ENCODE peak calls at places on chromosomes 16 and 17, in four cellular contexts. T is tibial nerve, M is foreskin fibroblast, R is IMR-90. Y is an unnamed sample.

GRCh38 chr17:72150632-72151460 is 30.0 kb downstream of the SOX9 start:
- DNase-seq in R (no peak), M (no peak), T (no peak), Y (no peak)

GRCh38 chr17:40303009-40303657 is 5.8 kb upstream of the RARA start:
- DNase-seq in M (peak), T (no peak), R (peak), Y (no peak)

GRCh38 chr16:57314161-57314785 is 29.8 kb upstream of the PLLP start:
- DNase-seq in T (no peak), M (no peak), R (no peak), Y (no peak)

GRCh38 chr17:71084219-71084618 is 914.9 kb downstream of the KCNJ2 start:
- DNase-seq in T (no peak), M (no peak), R (peak), Y (no peak)

GRCh38 chr17:9414471-9414870 is 161.1 kb downstream of the STX8 start:
- DNase-seq in R (no peak), T (no peak), M (no peak), Y (peak)

GRCh38 chr16:69720822-69721430 is 5.4 kb downstream of the NQO1 start:
- DNase-seq in M (no peak), R (no peak), T (no peak), Y (no peak)

GRCh38 chr17:28381141-28381825 is 9.8 kb downstream of the SARM1 start:
- DNase-seq in M (no peak), T (no peak), R (no peak), Y (no peak)

GRCh38 chr16:12199524-12199923 is 223.0 kb downstream of the SNX29 start:
- DNase-seq in M (no peak), T (no peak), R (no peak), Y (no peak)

GRCh38 chr17:6327007-6327406 is 107.9 kb downstream of the AIPL1 start:
- DNase-seq in T (no peak), R (no peak), M (no peak), Y (no peak)

GRCh38 chr17:77325826-77326581 is 185.2 kb downstream of the SEC14L1 start:
- DNase-seq in R (no peak), T (peak), M (no peak), Y (no peak)

GRCh38 chr16:27161398-27161797 is 41.9 kb upstream of the KDM8 start:
- DNase-seq in T (no peak), M (no peak), R (no peak), Y (no peak)

GRCh38 chr16:15874745-15875314 is 13.6 kb downstream of the CEP20 start:
- DNase-seq in M (peak), T (peak), R (peak), Y (no peak)

GRCh38 chr17:80264048-80264792 is 3.6 kb downstream of the RNF213 start:
- DNase-seq in R (no peak), T (no peak), M (no peak), Y (no peak)

GRCh38 chr17:5027299-5027698 is 7.9 kb downstream of the SLC52A1 start:
- DNase-seq in T (no peak), R (no peak), M (no peak), Y (no peak)

GRCh38 chr17:69579961-69580677 is 165.6 kb downstream of the MAP2K6 start:
- DNase-seq in R (no peak), T (no peak), M (no peak), Y (no peak)

GRCh38 chr17:35056013-35056412 is 7.5 kb downstream of the RFFL start:
- DNase-seq in M (no peak), T (no peak), R (no peak), Y (no peak)

GRCh38 chr16:17397499-17397891 is 73.3 kb downstream of the XYLT1 start:
- DNase-seq in T (no peak), M (peak), R (peak), Y (no peak)

GRCh38 chr17:41660221-41660711 is 28.4 kb upstream of the EIF1 start:
- DNase-seq in T (no peak), M (no peak), R (no peak), Y (no peak)

GRCh38 chr16:1403036-1403435 is 11.5 kb downstream of the UNKL start:
- DNase-seq in M (no peak), T (no peak), R (no peak), Y (no peak)

GRCh38 chr16:10202650-10203049 is 20.4 kb upstream of the GRIN2A start:
- DNase-seq in R (no peak), T (no peak), M (no peak), Y (no peak)

GRCh38 chr17:7885357-7886226 is 3.0 kb upstream of the CHD3 start:
- DNase-seq in M (no peak), R (peak), T (no peak), Y (no peak)

GRCh38 chr16:27199747-27200146 is 3.6 kb upstream of the KDM8 start:
- DNase-seq in R (no peak), M (no peak), T (no peak), Y (peak)

GRCh38 chr16:46426336-46426735 is 194.8 kb downstream of the SHCBP1 start:
- DNase-seq in M (no peak), R (no peak), T (no peak), Y (no peak)

GRCh38 chr16:5634781-5635180 is 537.2 kb upstream of the EEF2KMT start:
- DNase-seq in R (no peak), M (no peak), T (no peak), Y (no peak)

GRCh38 chr16:53821957-53822625 is 118.1 kb downstream of the FTO start:
- DNase-seq in T (no peak), M (peak), R (peak), Y (no peak)

GRCh38 chr16:15576960-15577958 is 65.7 kb downstream of the MARF1 start:
- DNase-seq in R (no peak), M (no peak), T (no peak), Y (no peak)

GRCh38 chr17:75783803-75784472 is 668 bp upstream of the UNK start:
- DNase-seq in R (no peak), M (no peak), T (no peak), Y (no peak)

GRCh38 chr16:13038591-13038990 is 137.2 kb downstream of the SHISA9 start:
- DNase-seq in T (no peak), R (no peak), M (no peak), Y (no peak)

GRCh38 chr16:12119562-12119961 is 143.0 kb downstream of the SNX29 start:
- DNase-seq in R (peak), T (no peak), M (no peak), Y (no peak)

GRCh38 chr17:4205917-4206316 is 57.9 kb downstream of the ANKFY1 start:
- DNase-seq in R (no peak), M (no peak), T (no peak), Y (no peak)

GRCh38 chr16:81313731-81314602 is 795 bp upstream of the GAN start:
- DNase-seq in M (no peak), T (no peak), R (no peak), Y (no peak)

GRCh38 chr16:24612656-24613055 is 73.3 kb downstream of the RBBP6 start:
- DNase-seq in T (no peak), M (no peak), R (no peak), Y (no peak)

GRCh38 chr16:51119576-51120288 is 31.3 kb downstream of the SALL1 start:
- DNase-seq in R (peak), T (no peak), M (peak), Y (no peak)

GRCh38 chr16:88649924-88650748 is 717 bp downstream of the CYBA start:
- DNase-seq in M (peak), R (peak), T (no peak), Y (no peak)

GRCh38 chr17:31605761-31606160 is 214.3 kb downstream of the RAB11FIP4 start:
- DNase-seq in M (no peak), T (no peak), R (no peak), Y (no peak)

GRCh38 chr17:9522074-9522473 is 53.5 kb downstream of the STX8 start:
- DNase-seq in R (peak), M (peak), T (no peak), Y (no peak)

GRCh38 chr17:60473788-60474187 is 51.5 kb downstream of the CHCT1 start:
- DNase-seq in R (peak), T (no peak), M (peak), Y (no peak)

GRCh38 chr16:67244387-67245188 is 2.7 kb downstream of the FHOD1 start:
- DNase-seq in R (peak), M (peak), T (no peak), Y (peak)

GRCh38 chr16:57019746-57020145 is 30.4 kb downstream of the NLRC5 start:
- DNase-seq in R (no peak), M (no peak), T (no peak), Y (no peak)

DNA sequence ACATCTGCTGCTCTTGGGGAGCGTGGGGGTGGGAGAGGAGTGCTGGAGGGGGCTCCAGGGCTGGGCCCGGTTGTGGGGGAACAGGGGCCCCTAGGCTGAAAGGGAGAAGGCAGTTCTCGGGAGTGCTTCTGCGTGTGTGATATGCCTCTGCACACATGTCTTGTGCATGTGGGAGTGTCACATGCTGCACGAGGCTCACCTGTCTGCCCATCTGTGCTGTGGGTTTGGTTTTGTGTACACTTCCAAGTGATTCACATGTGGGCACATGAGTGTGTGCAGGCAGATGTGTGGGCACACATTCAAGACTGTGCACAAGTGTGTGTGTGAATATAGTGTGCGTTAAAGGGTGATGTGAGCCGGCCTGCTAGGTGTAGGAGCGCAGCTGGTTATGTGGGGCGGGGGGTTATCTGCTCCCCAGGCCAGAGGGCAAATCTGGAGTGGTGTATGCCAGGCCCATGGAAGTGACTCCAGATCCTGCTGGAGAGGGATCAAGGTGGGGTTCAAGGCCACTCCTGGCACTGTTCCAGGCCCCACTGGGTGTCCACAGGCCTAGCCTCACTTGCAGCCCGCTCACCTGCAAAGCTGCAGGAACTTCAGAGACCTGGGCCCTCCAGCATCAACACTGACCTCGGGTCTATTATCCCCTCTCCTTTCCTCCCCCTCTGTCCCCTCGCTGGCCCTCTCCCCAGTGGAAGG is 3.8 kb upstream of the BAHCC1 start:
- DNase-seq in R (no peak), T (no peak), M (no peak), Y (no peak)
- H3K4me3 ChIP-seq in R (peak), T (peak), M (peak), Y (no peak)

DNA sequence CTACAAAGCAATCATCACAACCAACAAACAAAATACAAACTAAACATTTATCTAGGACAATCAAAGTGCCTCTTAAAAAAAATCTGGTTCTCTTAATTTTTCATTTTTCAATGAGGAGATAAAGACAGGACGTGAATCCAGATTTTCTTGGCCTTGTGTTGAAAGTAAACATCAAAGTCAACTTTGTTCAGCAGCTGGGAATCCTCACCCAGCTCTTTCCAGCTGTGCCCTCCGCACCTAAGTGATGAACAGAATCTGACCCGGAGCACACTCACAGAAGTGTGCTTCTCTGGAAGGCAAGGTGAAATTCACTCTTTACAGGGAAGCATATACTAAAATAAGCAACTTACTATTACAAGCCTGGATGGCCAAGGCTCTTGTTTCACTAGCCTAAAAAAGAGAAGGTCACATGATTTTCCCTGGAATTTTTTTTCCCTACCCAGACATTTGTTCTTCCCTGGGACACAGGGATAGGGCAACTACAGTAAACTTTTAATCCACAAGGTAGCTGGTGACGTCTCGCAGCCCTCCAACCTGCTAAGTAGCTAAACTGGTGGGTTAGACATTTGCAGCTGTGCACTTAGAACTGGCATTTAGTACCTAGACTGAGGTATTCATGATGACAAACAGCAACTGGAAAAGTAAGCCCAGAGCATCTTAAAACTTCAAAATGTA is 3.2 kb downstream of the WIPI1 start:
- DNase-seq in T (no peak), M (no peak), R (no peak), Y (no peak)
- TF ChIP-seq CTCF in T (no peak), M (no peak), R (no peak), Y (no peak)

DNA sequence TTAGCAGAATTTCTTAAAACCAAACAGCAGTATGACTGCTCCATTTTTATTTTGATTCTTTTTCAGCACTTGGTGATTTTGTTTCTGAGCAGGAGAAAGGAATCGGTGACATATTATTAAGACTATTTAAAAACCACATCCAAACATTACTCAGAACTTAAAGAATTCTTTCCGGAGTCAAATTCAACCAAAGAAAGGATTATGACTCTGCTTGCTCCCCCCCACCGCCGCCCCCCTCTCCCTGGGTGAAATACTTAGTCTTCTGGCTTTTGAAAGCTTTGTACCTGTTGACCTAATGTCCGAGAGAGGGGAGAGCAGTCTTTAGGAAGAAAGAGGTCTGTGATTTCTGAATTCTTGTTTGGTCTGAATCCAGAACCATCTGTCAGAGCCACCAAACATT is 17.9 kb upstream of the COL1A1 start:
- DNase-seq in M (peak), R (peak), T (no peak), Y (no peak)
- H3K4me3 ChIP-seq in M (peak), R (peak), T (no peak), Y (no peak)

GRCh38 chr17:13118311-13118710 is 100.5 kb upstream of the ELAC2 start:
- DNase-seq in M (no peak), R (no peak), T (no peak), Y (no peak)

GRCh38 chr17:13117616-13118015 is 99.8 kb upstream of the ELAC2 start:
- DNase-seq in R (no peak), T (no peak), M (no peak), Y (no peak)

GRCh38 chr17:13113821-13114525 is 96.1 kb upstream of the ELAC2 start:
- DNase-seq in T (no peak), R (no peak), M (no peak), Y (no peak)

DNA sequence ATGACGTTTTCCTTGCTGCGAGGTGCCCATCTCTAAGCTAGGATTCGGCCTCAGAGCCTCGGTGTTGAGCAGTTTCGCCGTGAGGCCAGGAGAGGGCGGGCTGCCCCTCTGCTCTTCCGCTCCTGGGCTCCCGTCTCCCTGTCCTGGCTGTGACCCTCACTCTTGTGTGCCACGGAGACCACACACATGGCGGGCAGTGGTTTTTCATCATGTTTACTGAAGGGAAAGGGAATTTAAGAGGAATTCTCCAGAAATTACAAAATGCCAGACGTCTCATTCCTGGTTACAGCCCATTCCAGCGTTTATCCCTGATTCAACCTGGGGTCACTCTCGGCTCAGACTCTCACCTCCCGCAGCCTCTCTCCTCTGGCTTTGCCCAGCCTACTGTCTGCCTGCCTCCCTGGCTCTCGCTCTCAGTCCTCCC is 96.8 kb upstream of the ELAC2 start:
- DNase-seq in T (no peak), R (peak), M (peak), Y (no peak)
- TF ChIP-seq CTCF in T (peak), R (peak), M (peak), Y (peak)

DNA sequence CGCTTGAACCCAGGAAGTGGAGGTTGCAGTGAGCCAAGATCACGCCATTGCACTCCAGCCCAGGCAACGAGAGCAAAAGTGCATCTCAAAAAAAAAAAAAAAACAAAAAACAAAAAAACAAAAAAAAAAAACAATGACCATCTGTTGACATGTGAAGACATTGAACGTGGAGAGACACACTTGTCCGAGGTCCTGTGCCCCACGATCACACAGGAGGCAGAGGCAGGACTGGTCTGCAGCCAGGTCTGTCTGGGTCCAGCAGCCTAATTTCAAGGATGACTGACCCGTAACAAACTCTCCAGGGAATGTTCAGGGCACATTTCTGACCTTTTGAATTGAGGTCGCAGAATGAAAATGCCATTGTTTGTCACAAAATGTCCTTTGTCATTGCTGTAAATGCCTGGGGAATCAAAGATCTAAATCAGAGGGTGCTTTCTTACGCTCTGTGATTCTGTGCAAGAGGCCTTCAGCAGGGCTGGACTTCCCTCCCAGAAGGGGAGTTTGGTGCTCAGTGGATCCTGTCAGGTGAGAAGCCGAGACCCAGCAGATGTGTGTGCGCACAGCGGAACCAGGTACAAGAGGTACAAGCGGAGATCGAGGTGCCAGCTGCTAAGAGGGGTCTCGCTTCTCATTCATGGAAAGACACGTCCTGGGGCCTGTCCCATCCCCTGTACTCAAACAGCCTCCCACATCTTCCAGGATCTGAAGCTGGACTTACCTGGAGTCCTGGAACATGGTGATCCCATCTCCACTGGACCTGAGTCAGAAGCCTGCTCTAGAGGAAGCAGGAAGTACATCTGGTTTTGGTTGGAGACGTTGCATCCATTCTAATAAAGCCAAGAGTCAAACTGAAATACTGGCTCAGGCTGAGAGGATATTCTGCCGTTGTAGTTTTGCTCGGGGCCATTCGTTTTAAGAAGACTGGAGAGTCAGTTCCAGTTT is 95.8 kb downstream of the IRF8 start:
- DNase-seq in M (no peak), T (no peak), R (no peak), Y (no peak)
- H3K4me3 ChIP-seq in M (no peak), T (no peak), R (no peak), Y (peak)

DNA sequence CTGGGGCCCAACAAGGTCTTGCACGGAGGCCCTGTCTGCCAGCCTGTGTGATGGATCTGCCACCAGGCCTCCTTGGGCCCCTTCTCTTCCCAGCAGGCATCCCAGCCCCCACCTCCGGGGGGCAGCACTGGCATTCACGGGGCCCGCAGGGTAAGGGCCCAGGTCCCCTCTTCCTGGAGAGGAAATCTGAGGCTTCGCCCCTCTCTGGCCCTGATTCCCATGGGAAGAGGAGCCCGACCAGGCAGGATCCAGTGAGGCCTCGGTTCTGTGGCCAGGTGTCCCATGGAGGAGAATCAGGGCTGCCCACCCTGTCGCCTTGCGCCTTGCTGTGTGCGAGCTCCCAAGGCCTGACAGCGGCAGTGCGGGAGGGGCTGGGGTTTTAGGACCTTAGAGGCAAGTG is 48.4 kb downstream of the PDPK1 start:
- DNase-seq in R (no peak), M (no peak), T (no peak), Y (no peak)
- TF ChIP-seq CTCF in R (peak), M (peak), T (no peak), Y (peak)

GRCh38 chr16:14486520-14487303 is 143.3 kb downstream of the PARN start:
- DNase-seq in M (peak), T (peak), R (peak), Y (no peak)
- H3K4me3 ChIP-seq in M (peak), T (peak), R (peak), Y (no peak)

GRCh38 chr17:48322060-48322459 is 108.0 kb downstream of the SKAP1 start:
- DNase-seq in M (peak), R (peak), T (no peak), Y (no peak)
- TF ChIP-seq CTCF in M (no peak), R (peak), T (no peak), Y (no peak)